ENCODE peak calls at places on chromosomes 16 and 17, in nine cellular contexts. B is activated CD8-positive, alpha-beta T cell treated with anti-CD3 and anti-CD28 coated beads, Interleukin-2, amount 10 ng/mL, durations not matched to agents 7 days and 5 days; O is nephron progenitor cell; S is activated T-helper 9 cell treated with anti-CD3 and anti-CD28 coated beads, Interleukin-2, amount 50 U/mL, for 16 hours; K is effector memory CD8-positive, alpha-beta T cell; J is NCI-H1092; C is activated T-helper 1 cell treated with anti-CD3 and anti-CD28 coated beads, Interleukin-12 subunit alpha, Interleukin-12 subunit beta, Interleukin-2, Interleukin-4 antibody, amounts not matched to agents 30 ng/mL and 10 ng/mL and 1 ng/mL, durations not matched to agents 14 hours and 24 hours and 36 hours; P is aorta; V is fibroblast of gingiva. A is an unnamed sample.

GRCh38 chr16:10036951-10037350 is 145.3 kb downstream of the GRIN2A start:
- DNase-seq in B (no peak), O (peak), S (no peak), K (no peak), J (no peak), C (no peak), P (no peak), V (no peak), A (no peak)

GRCh38 chr16:25135239-25135878 is 23.8 kb downstream of the LCMT1 start:
- DNase-seq in B (no peak), O (no peak), S (no peak), K (no peak), J (no peak), C (no peak), P (no peak), V (peak), A (no peak)

GRCh38 chr17:7929158-7930029 is at the start of gene KCNAB3:
- DNase-seq in B (peak), O (peak), S (peak), K (peak), J (peak), C (peak), P (no peak), V (peak), A (no peak)

GRCh38 chr17:30922235-30922993 is 669 bp downstream of the ADAP2 start:
- DNase-seq in B (no peak), O (peak), S (no peak), K (no peak), J (no peak), C (no peak), P (peak), V (no peak), A (peak)

GRCh38 chr17:68800731-68801130 is 154.5 kb downstream of the ABCA8 start:
- DNase-seq in B (no peak), O (no peak), S (no peak), K (no peak), J (no peak), C (no peak), P (no peak), V (peak), A (no peak)

GRCh38 chr17:37100231-37100630 is 151.5 kb downstream of the AATF start:
- DNase-seq in B (no peak), O (no peak), S (no peak), K (no peak), J (no peak), C (no peak), P (no peak), V (no peak), A (no peak)

GRCh38 chr17:282000-282911 is 70.4 kb downstream of the RPH3AL start:
- DNase-seq in B (no peak), O (no peak), S (no peak), K (no peak), J (no peak), C (no peak), P (peak), V (no peak), A (no peak)

GRCh38 chr16:78444-79145 is 570 bp downstream of the MPG start:
- DNase-seq in B (no peak), O (no peak), S (no peak), K (peak), J (no peak), C (no peak), P (no peak), V (peak), A (peak)

GRCh38 chr16:31472559-31473203 is 729 bp downstream of the TGFB1I1 start:
- DNase-seq in B (peak), O (peak), S (no peak), K (no peak), J (peak), C (no peak), P (peak), V (peak), A (peak)

GRCh38 chr16:35210681-35211433 is 1751.4 kb downstream of the TP53TG3F start:
- DNase-seq in B (no peak), O (no peak), S (no peak), K (no peak), J (no peak), C (no peak), P (no peak), V (no peak), A (no peak)

GRCh38 chr17:79027274-79027924 is 3.4 kb downstream of the C1QTNF1 start:
- DNase-seq in B (no peak), O (no peak), S (no peak), K (no peak), J (no peak), C (no peak), P (peak), V (no peak), A (peak)

GRCh38 chr17:28744802-28745051 is 916 bp downstream of the TRAF4 start:
- DNase-seq in B (no peak), O (no peak), S (no peak), K (no peak), J (no peak), C (no peak), P (no peak), V (no peak), A (no peak)

GRCh38 chr17:20092973-20093626 is 83.9 kb downstream of the SPECC1 start:
- DNase-seq in B (no peak), O (no peak), S (no peak), K (no peak), J (peak), C (no peak), P (no peak), V (peak), A (no peak)

GRCh38 chr17:4162775-4163498 is 19.9 kb downstream of the CYB5D2 start:
- DNase-seq in B (no peak), O (no peak), S (no peak), K (no peak), J (no peak), C (no peak), P (no peak), V (no peak), A (no peak)

GRCh38 chr16:57592591-57593003 is 35.8 kb upstream of the ADGRG1 start:
- DNase-seq in B (peak), O (no peak), S (peak), K (peak), J (no peak), C (peak), P (peak), V (no peak), A (no peak)

GRCh38 chr17:56867948-56868376 is 34.0 kb downstream of the DGKE start:
- DNase-seq in B (no peak), O (no peak), S (no peak), K (no peak), J (peak), C (no peak), P (no peak), V (no peak), A (no peak)

GRCh38 chr16:67235816-67236547 is 9.1 kb downstream of the TMEM208 start:
- DNase-seq in B (no peak), O (no peak), S (peak), K (no peak), J (no peak), C (no peak), P (no peak), V (no peak), A (no peak)

GRCh38 chr17:65163990-65164495 is 26.9 kb downstream of the RGS9 start:
- DNase-seq in B (peak), O (no peak), S (peak), K (peak), J (no peak), C (peak), P (peak), V (no peak), A (peak)

GRCh38 chr16:59905628-59906027 is 1171.5 kb upstream of the GOT2 start:
- DNase-seq in B (no peak), O (no peak), S (no peak), K (no peak), J (no peak), C (no peak), P (no peak), V (peak), A (no peak)

GRCh38 chr16:12132850-12133249 is 156.3 kb downstream of the SNX29 start:
- DNase-seq in B (no peak), O (no peak), S (no peak), K (no peak), J (no peak), C (no peak), P (no peak), V (no peak), A (no peak)

GRCh38 chr17:50133028-50133768 is 3.2 kb upstream of the SAMD14 start:
- DNase-seq in B (no peak), O (no peak), S (no peak), K (no peak), J (no peak), C (no peak), P (peak), V (peak), A (no peak)

GRCh38 chr16:20851601-20852000 is 45.3 kb downstream of the REXO5 start:
- DNase-seq in B (no peak), O (no peak), S (no peak), K (no peak), J (no peak), C (no peak), P (peak), V (peak), A (peak)

GRCh38 chr17:62937636-62938035 is 28.4 kb upstream of the TANC2 start:
- DNase-seq in B (no peak), O (no peak), S (no peak), K (no peak), J (no peak), C (no peak), P (no peak), V (no peak), A (no peak)

GRCh38 chr17:21039839-21040575 is 2.8 kb downstream of the USP22 start:
- DNase-seq in B (peak), O (no peak), S (no peak), K (peak), J (no peak), C (no peak), P (no peak), V (peak), A (no peak)

GRCh38 chr17:4945176-4945943 is 3.0 kb downstream of the PFN1 start:
- DNase-seq in B (peak), O (no peak), S (peak), K (peak), J (no peak), C (peak), P (peak), V (peak), A (peak)

GRCh38 chr17:80737106-80738019 is 192.7 kb downstream of the RPTOR start:
- DNase-seq in B (no peak), O (no peak), S (no peak), K (no peak), J (no peak), C (no peak), P (no peak), V (no peak), A (no peak)

A was measured in body of pancreas.